ENCODE peak calls at places on chromosomes 13 and 19, in seven cellular contexts. M, T, H, F, G, Y and B are unnamed samples.

GRCh38 chr13:113209336-113209879 is at the start of gene CUL4A:
- DNase-seq in T (peak; percentile 88), H (peak; percentile 82), G (peak; percentile 70), M (peak; percentile 67), F (no peak), Y (peak; percentile 95), B (peak; percentile 87)

GRCh38 chr19:17948967-17949930 is 16.4 kb downstream of the CCDC124 start:
- DNase-seq in G (no peak), F (no peak), M (no peak), T (no peak), Y (peak; percentile 43), H (no peak), B (no peak)

GRCh38 chr19:18933297-18933696 is 7.7 kb downstream of the HOMER3 start:
- DNase-seq in Y (peak; percentile 26), G (no peak), M (no peak), H (no peak), F (no peak), T (no peak), B (no peak)

GRCh38 chr13:35964764-35965163 is 166.4 kb downstream of the DCLK1 start:
- DNase-seq in G (no peak), H (no peak), T (no peak), Y (no peak), F (no peak), M (no peak), B (no peak)

GRCh38 chr13:42174344-42175162 is 97.4 kb upstream of the AKAP11 start:
- DNase-seq in T (no peak), G (no peak), M (no peak), Y (no peak), F (peak; percentile 21), H (no peak), B (no peak)

GRCh38 chr19:34364462-34364829 is 550 bp upstream of the GPI start:
- DNase-seq in H (no peak), Y (no peak), G (no peak), T (no peak), F (no peak), M (no peak), B (no peak)

GRCh38 chr19:16435238-16435911 is 36.4 kb downstream of the EPS15L1 start:
- DNase-seq in T (peak; percentile 40), Y (no peak), F (peak; percentile 84), H (no peak), G (peak; percentile 97), M (no peak), B (peak; percentile 79)

GRCh38 chr13:89584058-89584457 is 1763.4 kb upstream of the MIR17HG start:
- DNase-seq in Y (no peak), T (no peak), M (no peak), G (no peak), F (no peak), H (no peak), B (no peak)

GRCh38 chr19:18725755-18726416 is 42.4 kb downstream of the CRTC1 start:
- DNase-seq in F (no peak), T (no peak), M (no peak), Y (no peak), G (no peak), H (no peak), B (no peak)

GRCh38 chr13:58804832-58805231 is 1173.3 kb downstream of the PCDH17 start:
- DNase-seq in G (no peak), Y (no peak), M (no peak), T (no peak), H (no peak), F (no peak), B (no peak)

GRCh38 chr13:43522788-43523187 is 264.0 kb downstream of the ENOX1 start:
- DNase-seq in T (no peak), Y (no peak), H (no peak), F (no peak), G (no peak), M (no peak), B (no peak)

GRCh38 chr13:31053896-31054295 is 107.8 kb downstream of the HSPH1 start:
- DNase-seq in H (no peak), F (no peak), G (no peak), T (no peak), Y (no peak), M (no peak), B (peak; percentile 44)
- H3K27ac ChIP-seq in H (no peak overlapping the region), F (no peak overlapping the region), G (no peak overlapping the region), T (no peak overlapping the region), Y (no peak overlapping the region), M (no peak overlapping the region), B (no peak overlapping the region)

GRCh38 chr19:29871143-29871542 is 59.4 kb downstream of the CCNE1 start:
- DNase-seq in G (no peak), F (no peak), H (no peak), M (no peak), T (no peak), Y (no peak), B (no peak)
- H3K27ac ChIP-seq in G (no peak overlapping the region), F (no peak overlapping the region), H (no peak overlapping the region), M (no peak overlapping the region), T (no peak overlapping the region), Y (no peak overlapping the region), B (no peak overlapping the region)

GRCh38 chr19:513368-514165 is 6.3 kb downstream of the TPGS1 start:
- DNase-seq in G (no peak), H (no peak), M (no peak), Y (no peak), T (no peak), F (no peak), B (no peak)
- H3K27ac ChIP-seq in G (no peak overlapping the region), H (no peak overlapping the region), M (peak overlapping the region; percentile 98), Y (no peak overlapping the region), T (no peak overlapping the region), F (no peak overlapping the region), B (no peak overlapping the region)

DNA sequence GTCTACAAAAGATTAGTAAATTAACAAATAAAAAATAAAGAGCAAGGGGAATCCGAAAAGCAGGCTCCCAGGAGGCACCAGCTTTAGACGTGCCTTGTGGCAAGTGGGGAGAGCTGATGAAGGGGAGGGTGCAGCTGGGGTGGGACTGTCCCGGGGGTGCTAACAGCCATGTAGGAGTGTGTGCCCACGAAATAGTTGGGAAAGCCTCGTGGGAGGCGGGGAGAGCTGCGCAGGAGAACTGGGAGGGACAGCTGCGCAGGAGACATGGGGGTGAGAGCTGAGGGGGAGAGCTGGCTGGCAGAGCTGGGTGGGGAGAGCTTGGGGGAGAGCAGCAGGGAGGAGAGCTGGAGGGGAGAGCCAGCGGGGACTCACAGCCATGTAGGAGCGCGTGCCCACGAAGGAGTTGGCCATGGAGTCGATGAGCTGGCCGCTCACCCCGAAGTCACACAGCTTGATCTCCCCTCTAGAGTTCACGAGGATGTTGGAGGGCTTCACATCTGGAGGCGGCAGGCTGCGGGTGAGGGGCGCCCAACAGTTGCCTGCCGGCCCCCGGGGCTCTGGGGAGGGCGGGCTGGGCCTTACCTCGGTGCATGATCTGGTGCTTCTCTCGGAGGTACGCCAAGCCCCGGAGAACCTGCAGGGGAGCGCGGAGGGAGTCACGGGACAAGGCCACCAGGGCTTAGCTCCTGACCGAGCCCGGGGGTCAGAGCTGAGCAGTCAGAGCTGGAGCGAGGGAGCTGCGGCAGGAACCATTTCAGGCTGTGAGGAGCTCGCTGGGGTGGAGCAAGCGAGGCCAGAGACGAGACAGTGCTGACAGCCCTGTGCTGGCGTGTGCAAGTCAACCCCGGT is 23.1 kb downstream of the MAP2K2 start:
- DNase-seq in F (no peak), T (no peak), M (no peak), G (no peak), Y (no peak), H (no peak), B (no peak)
- H3K27ac ChIP-seq in F (no peak overlapping the region), T (no peak overlapping the region), M (no peak overlapping the region), G (no peak overlapping the region), Y (no peak overlapping the region), H (no peak overlapping the region), B (no peak overlapping the region)